ENCODE peak calls at places on chromosomes 11 and 22, in six cellular contexts. A is Calu3; S is tibial nerve; P is CD4-positive, alpha-beta T cell; F is cardiac muscle cell; Z is retinal pigment epithelial cell. O is an unnamed sample.

GRCh38 chr11:101862410-101863233 is 52.2 kb upstream of the CEP126 start:
- DNase-seq in A (peak), S (no peak), P (no peak), F (peak), Z (no peak), O (no peak)

GRCh38 chr11:134545521-134545920 is 133.5 kb upstream of the B3GAT1 start:
- DNase-seq in A (no peak), S (no peak), P (no peak), F (no peak), Z (no peak), O (no peak)

GRCh38 chr22:48945621-48946458 is 881.8 kb downstream of the BRD1 start:
- DNase-seq in A (no peak), S (no peak), P (no peak), F (no peak), Z (no peak), O (no peak)

GRCh38 chr11:127733552-127733951 is 733.0 kb upstream of the KIRREL3 start:
- DNase-seq in A (no peak), S (no peak), P (no peak), F (no peak), Z (no peak), O (no peak)

GRCh38 chr22:37113757-37114156 is 4.2 kb upstream of the TMPRSS6 start:
- DNase-seq in A (no peak), S (no peak), P (no peak), F (no peak), Z (no peak), O (no peak)

GRCh38 chr11:66465371-66466224 is 1.1 kb upstream of the PELI3 start:
- DNase-seq in A (no peak), S (no peak), P (no peak), F (no peak), Z (no peak), O (no peak)

GRCh38 chr11:133809525-133810178 is 35.7 kb downstream of the SPATA19 start:
- DNase-seq in A (no peak), S (no peak), P (no peak), F (peak), Z (no peak), O (no peak)

GRCh38 chr22:48881326-48881980 is 946.2 kb downstream of the BRD1 start:
- DNase-seq in A (no peak), S (no peak), P (no peak), F (no peak), Z (no peak), O (no peak)

GRCh38 chr11:113632981-113633380 is 73.1 kb downstream of the TMPRSS5 start:
- DNase-seq in A (no peak), S (no peak), P (no peak), F (peak), Z (no peak), O (no peak)

GRCh38 chr11:8229299-8230177 is 34.1 kb downstream of the LMO1 start:
- DNase-seq in A (no peak), S (no peak), P (no peak), F (peak), Z (peak), O (peak)

GRCh38 chr11:85595285-85595884 is 31.8 kb downstream of the DLG2 start:
- DNase-seq in A (no peak), S (no peak), P (no peak), F (peak), Z (no peak), O (no peak)

GRCh38 chr11:110524227-110524626 is 94.5 kb downstream of the FDX1 start:
- DNase-seq in A (no peak), S (no peak), P (no peak), F (peak), Z (no peak), O (no peak)

GRCh38 chr22:18083406-18083805 is 5.6 kb downstream of the PEX26 start:
- DNase-seq in A (no peak), S (no peak), P (no peak), F (no peak), Z (no peak), O (no peak)

GRCh38 chr11:18171377-18172000 is 1.1 kb upstream of the MRGPRX4 start:
- DNase-seq in A (peak), S (no peak), P (no peak), F (peak), Z (no peak), O (no peak)

GRCh38 chr11:93751001-93751400 is 9.5 kb downstream of the C11orf54 start:
- DNase-seq in A (no peak), S (no peak), P (no peak), F (no peak), Z (no peak), O (no peak)

GRCh38 chr11:118682372-118682771 is 2.9 kb upstream of the TREH start:
- DNase-seq in A (no peak), S (no peak), P (no peak), F (no peak), Z (no peak), O (no peak)

GRCh38 chr11:64870893-64871849 is 7.2 kb downstream of the EHD1 start:
- DNase-seq in A (no peak), S (no peak), P (no peak), F (no peak), Z (no peak), O (peak)

GRCh38 chr22:20111045-20111688 is 4.7 kb upstream of the RANBP1 start:
- DNase-seq in A (no peak), S (no peak), P (no peak), F (peak), Z (peak), O (no peak)

GRCh38 chr11:109939176-109939810 is 153.9 kb upstream of the ZC3H12C start:
- DNase-seq in A (peak), S (no peak), P (no peak), F (peak), Z (peak), O (peak)

GRCh38 chr11:6618117-6619020 is 853 bp downstream of the TPP1 start:
- DNase-seq in A (no peak), S (no peak), P (peak), F (peak), Z (peak), O (no peak)

GRCh38 chr11:47070769-47071168 is 105.9 kb downstream of the ARFGAP2 start:
- DNase-seq in A (no peak), S (no peak), P (no peak), F (no peak), Z (no peak), O (no peak)

GRCh38 chr11:64313491-64314145 is 3.7 kb downstream of the TRMT112 start:
- DNase-seq in A (no peak), S (no peak), P (no peak), F (peak), Z (no peak), O (no peak)

GRCh38 chr11:69638941-69639681 is 1.8 kb upstream of the CCND1 start:
- DNase-seq in A (peak), S (peak), P (no peak), F (peak), Z (peak), O (peak)

GRCh38 chr22:27996981-27997380 is 77.9 kb upstream of the PITPNB start:
- DNase-seq in A (no peak), S (no peak), P (no peak), F (no peak), Z (no peak), O (no peak)

GRCh38 chr11:126655807-126656128 is 300.3 kb downstream of the ST3GAL4 start:
- DNase-seq in A (no peak), S (no peak), P (no peak), F (peak), Z (no peak), O (no peak)

GRCh38 chr11:19441752-19442553 is 201.2 kb upstream of the E2F8 start:
- DNase-seq in A (peak), S (no peak), P (no peak), F (peak), Z (peak), O (peak)

GRCh38 chr11:23947883-23948282 is 549.0 kb upstream of the LUZP2 start:
- DNase-seq in A (no peak), S (no peak), P (no peak), F (no peak), Z (no peak), O (no peak)

GRCh38 chr22:19086944-19087343 is 35.3 kb downstream of the DGCR2 start:
- DNase-seq in A (no peak), S (no peak), P (no peak), F (peak), Z (no peak), O (no peak)

GRCh38 chr11:1011320-1011698 is 25.2 kb downstream of the MUC6 start:
- DNase-seq in A (no peak), S (no peak), P (no peak), F (no peak), Z (no peak), O (peak)

GRCh38 chr11:9601041-9601875 is 27.8 kb downstream of the WEE1 start:
- DNase-seq in A (no peak), S (no peak), P (peak), F (peak), Z (no peak), O (no peak)

GRCh38 chr11:56296877-56297276 is 4.8 kb upstream of the OR8H1 start:
- DNase-seq in A (no peak), S (no peak), P (no peak), F (no peak), Z (no peak), O (no peak)

GRCh38 chr11:128900468-128900867 is 9.3 kb downstream of the KCNJ5 start:
- DNase-seq in A (no peak), S (no peak), P (no peak), F (no peak), Z (no peak), O (peak)

GRCh38 chr11:133168016-133168415 is 364.3 kb downstream of the OPCML start:
- DNase-seq in A (no peak), S (no peak), P (no peak), F (no peak), Z (no peak), O (no peak)

GRCh38 chr22:28741758-28742561 is at the start of the genes CHEK2 and HSCB:
- DNase-seq in A (peak), S (peak), P (peak), F (peak), Z (peak), O (peak)

GRCh38 chr11:71505001-71505400 is 22.1 kb upstream of the KRTAP5-7 start:
- DNase-seq in A (no peak), S (no peak), P (no peak), F (no peak), Z (no peak), O (no peak)

GRCh38 chr11:36594316-36594989 is at the start of gene IFTAP:
- DNase-seq in A (peak), S (no peak), P (peak), F (peak), Z (peak), O (peak)

GRCh38 chr11:3021125-3021524 is 29.0 kb upstream of the NAP1L4 start:
- DNase-seq in A (peak), S (no peak), P (peak), F (peak), Z (peak), O (peak)

GRCh38 chr11:60951611-60951908 is 416 bp downstream of the SLC15A3 start:
- DNase-seq in A (no peak), S (no peak), P (no peak), F (peak), Z (no peak), O (no peak)

GRCh38 chr11:95373241-95373640 is 142.2 kb upstream of the SESN3 start:
- DNase-seq in A (no peak), S (no peak), P (no peak), F (no peak), Z (no peak), O (no peak)

GRCh38 chr11:620201-620600 is 4.5 kb upstream of the IRF7 start:
- DNase-seq in A (no peak), S (no peak), P (no peak), F (no peak), Z (no peak), O (no peak)

GRCh38 chr22:30212363-30212995 is 34.1 kb downstream of the LIF start:
- DNase-seq in A (peak), S (peak), P (no peak), F (peak), Z (peak), O (peak)
- TF ChIP-seq CTCF in A (no peak), S (no peak), P (no peak), F (peak), Z (peak), O (no peak)

GRCh38 chr11:67640021-67640757 is 626 bp upstream of the TBX10 start:
- DNase-seq in A (peak), S (no peak), P (peak), F (peak), Z (no peak), O (peak)

GRCh38 chr11:67639438-67639859 is at the start of gene TBX10:
- DNase-seq in A (no peak), S (no peak), P (no peak), F (no peak), Z (no peak), O (no peak)

GRCh38 chr11:67642148-67642475 is 2.5 kb upstream of the TBX10 start:
- DNase-seq in A (no peak), S (no peak), P (no peak), F (no peak), Z (no peak), O (no peak)

GRCh38 chr11:67641302-67642147 is 2.0 kb upstream of the TBX10 start:
- DNase-seq in A (no peak), S (no peak), P (no peak), F (no peak), Z (no peak), O (no peak)

DNA sequence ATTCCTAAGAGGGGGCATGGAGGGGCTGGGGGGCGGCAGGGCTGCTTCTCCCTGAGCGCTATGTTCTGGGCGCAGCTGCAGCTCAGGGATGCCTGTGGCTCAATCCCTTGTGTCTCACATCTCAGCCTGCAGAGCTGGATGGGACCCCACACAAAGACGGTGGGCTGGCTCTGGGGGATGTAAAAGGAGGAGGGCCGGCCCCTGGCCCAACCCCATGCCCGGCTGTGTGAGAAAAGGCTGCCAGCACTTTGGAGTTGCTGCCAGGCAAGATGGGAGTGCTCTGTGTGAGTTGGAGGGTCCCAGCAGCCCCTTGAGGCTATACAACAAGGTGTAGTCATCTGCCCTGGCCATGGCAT is 1.2 kb upstream of the TBX10 start:
- DNase-seq in A (no peak), S (no peak), P (no peak), F (no peak), Z (no peak), O (no peak)
- TF ChIP-seq CTCF in A (no peak), S (no peak), P (no peak), F (no peak), Z (no peak), O (no peak)

DNA sequence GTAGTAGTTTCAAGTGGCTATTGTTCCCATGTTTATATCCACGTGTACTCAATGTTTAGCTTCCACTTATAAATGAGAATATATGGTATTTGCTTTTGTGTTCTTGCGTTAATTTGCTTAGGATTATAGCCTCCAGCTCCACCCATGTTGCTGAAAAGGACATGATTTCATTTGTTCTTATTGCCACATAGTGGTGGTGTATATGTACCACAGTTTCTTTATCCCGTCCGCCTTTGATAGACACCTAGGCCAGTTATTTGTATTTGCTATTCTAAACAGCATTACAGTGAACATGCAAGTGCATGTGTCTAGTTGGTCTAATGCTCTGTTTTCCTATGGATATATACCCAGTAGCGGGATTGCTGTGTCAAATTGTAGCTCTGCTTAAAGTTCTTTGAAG is 6.8 kb downstream of the OR51B2 start:
- DNase-seq in A (no peak), S (no peak), P (no peak), F (no peak), Z (no peak), O (no peak)
- TF ChIP-seq CTCF in A (no peak), S (no peak), P (no peak), F (no peak), Z (no peak), O (no peak)

GRCh38 chr22:38262051-38262795 is 10.6 kb downstream of the TMEM184B start:
- DNase-seq in A (peak), S (no peak), P (peak), F (no peak), Z (no peak), O (peak)
- TF ChIP-seq CTCF in A (peak), S (peak), P (peak), F (peak), Z (peak), O (peak)

GRCh38 chr11:27209562-27210005 is 153.4 kb downstream of the CCDC34 start:
- DNase-seq in A (peak), S (no peak), P (no peak), F (peak), Z (peak), O (peak)

GRCh38 chr11:27213232-27213660 is 149.8 kb downstream of the CCDC34 start:
- DNase-seq in A (peak), S (no peak), P (no peak), F (peak), Z (peak), O (no peak)

GRCh38 chr11:27210509-27210908 is 152.5 kb downstream of the CCDC34 start:
- DNase-seq in A (no peak), S (no peak), P (no peak), F (no peak), Z (no peak), O (no peak)

GRCh38 chr11:27212248-27212780 is 150.7 kb downstream of the CCDC34 start:
- DNase-seq in A (no peak), S (no peak), P (no peak), F (no peak), Z (no peak), O (no peak)

GRCh38 chr11:27211370-27212127 is 151.5 kb downstream of the CCDC34 start:
- DNase-seq in A (no peak), S (no peak), P (no peak), F (no peak), Z (no peak), O (no peak)
- TF ChIP-seq CTCF in A (no peak), S (no peak), P (no peak), F (peak), Z (peak), O (no peak)